ENCODE peak calls at places on chromosomes 5 and 9, in nine cellular contexts. R is HEK293T; N is HTR-8/SVneo; V is stimulated activated naive CD8-positive, alpha-beta T cell treated with anti-CD3 and anti-CD28 coated beads, Interleukin-15, Interleukin-2, amounts not matched to agents 100 U/mL and 50 U/mL, for 24 hours; Q is kidney epithelial cell; M is posterior vena cava; H is tibial nerve; E is left kidney; C is AG10803. O is an unnamed sample.

GRCh38 chr5:157552650-157553049 is 22.9 kb downstream of the ADAM19 start:
- DNase-seq in R (no peak), N (no peak), V (no peak), Q (no peak), M (no peak), H (no peak), E (no peak), C (no peak), O (no peak)

GRCh38 chr9:135956798-135957166 is 4.4 kb downstream of the UBAC1 start:
- DNase-seq in R (no peak), N (no peak), V (no peak), Q (no peak), M (no peak), H (no peak), E (no peak), C (no peak), O (no peak)

GRCh38 chr9:98214811-98215210 is 22.4 kb upstream of the CORO2A start:
- DNase-seq in R (no peak), N (no peak), V (no peak), Q (no peak), M (no peak), H (no peak), E (no peak), C (no peak), O (no peak)

GRCh38 chr9:33082135-33082534 is 5.7 kb upstream of the SMU1 start:
- DNase-seq in R (no peak), N (no peak), V (no peak), Q (no peak), M (no peak), H (no peak), E (no peak), C (no peak), O (no peak)

GRCh38 chr5:91848453-91848852 is 465.3 kb upstream of the ARRDC3 start:
- DNase-seq in R (peak), N (peak), V (no peak), Q (peak), M (no peak), H (no peak), E (no peak), C (peak), O (no peak)

GRCh38 chr5:155459889-155460500 is 446.4 kb downstream of the KIF4B start:
- DNase-seq in R (no peak), N (no peak), V (no peak), Q (no peak), M (no peak), H (no peak), E (no peak), C (no peak), O (no peak)

GRCh38 chr5:160353379-160353778 is 17.0 kb downstream of the C1QTNF2 start:
- DNase-seq in R (no peak), N (no peak), V (no peak), Q (no peak), M (peak), H (no peak), E (no peak), C (peak), O (no peak)

GRCh38 chr5:61768692-61769281 is 436.7 kb downstream of the ZSWIM6 start:
- DNase-seq in R (peak), N (peak), V (peak), Q (no peak), M (no peak), H (no peak), E (peak), C (no peak), O (no peak)

GRCh38 chr9:109497193-109498165 is 628 bp downstream of the PTPN3 start:
- DNase-seq in R (peak), N (peak), V (no peak), Q (no peak), M (no peak), H (no peak), E (peak), C (no peak), O (no peak)

GRCh38 chr5:142544946-142545652 is 140.8 kb downstream of the FGF1 start:
- DNase-seq in R (no peak), N (no peak), V (no peak), Q (no peak), M (no peak), H (no peak), E (no peak), C (peak), O (no peak)

GRCh38 chr5:67244345-67244793 is 47.8 kb upstream of the CD180 start:
- DNase-seq in R (no peak), N (no peak), V (no peak), Q (no peak), M (no peak), H (no peak), E (peak), C (no peak), O (no peak)

GRCh38 chr5:3375586-3376311 is 219.9 kb upstream of the IRX1 start:
- DNase-seq in R (no peak), N (no peak), V (no peak), Q (no peak), M (no peak), H (no peak), E (no peak), C (no peak), O (no peak)

GRCh38 chr9:76298497-76299144 is 95.6 kb downstream of the RFK start:
- DNase-seq in R (no peak), N (no peak), V (no peak), Q (no peak), M (no peak), H (no peak), E (peak), C (peak), O (no peak)

GRCh38 chr9:18489861-18490260 is 15.9 kb downstream of the ADAMTSL1 start:
- DNase-seq in R (no peak), N (no peak), V (no peak), Q (no peak), M (no peak), H (no peak), E (no peak), C (peak), O (no peak)

GRCh38 chr5:84298628-84299027 is 86.1 kb downstream of the EDIL3 start:
- DNase-seq in R (no peak), N (no peak), V (no peak), Q (no peak), M (no peak), H (no peak), E (no peak), C (no peak), O (no peak)

GRCh38 chr9:27393054-27393846 is 96.3 kb upstream of the EQTN start:
- DNase-seq in R (no peak), N (no peak), V (no peak), Q (no peak), M (no peak), H (no peak), E (no peak), C (peak), O (no peak)

GRCh38 chr9:89284076-89284475 is 26.9 kb upstream of the CKS2 start:
- DNase-seq in R (no peak), N (no peak), V (no peak), Q (no peak), M (no peak), H (no peak), E (no peak), C (no peak), O (no peak)

GRCh38 chr5:60842859-60843692 is 993 bp downstream of the ELOVL7 start:
- DNase-seq in R (peak), N (peak), V (peak), Q (no peak), M (no peak), H (no peak), E (peak), C (no peak), O (peak)

GRCh38 chr9:129398901-129399300 is 220.8 kb upstream of the IER5L start:
- DNase-seq in R (no peak), N (no peak), V (no peak), Q (no peak), M (peak), H (no peak), E (no peak), C (no peak), O (no peak)

GRCh38 chr5:92309336-92309991 is 926.3 kb upstream of the ARRDC3 start:
- DNase-seq in R (peak), N (peak), V (no peak), Q (no peak), M (no peak), H (no peak), E (peak), C (peak), O (no peak)

GRCh38 chr5:72951850-72952468 is 3.9 kb upstream of the FCHO2 start:
- DNase-seq in R (no peak), N (peak), V (no peak), Q (no peak), M (peak), H (no peak), E (no peak), C (peak), O (no peak)

GRCh38 chr9:96420468-96421219 is 2.5 kb upstream of the ZNF367 start:
- DNase-seq in R (no peak), N (peak), V (no peak), Q (peak), M (no peak), H (peak), E (peak), C (peak), O (no peak)

GRCh38 chr9:123742009-123742767 is 187.7 kb downstream of the DENND1A start:
- DNase-seq in R (no peak), N (no peak), V (no peak), Q (no peak), M (no peak), H (peak), E (peak), C (peak), O (no peak)

GRCh38 chr5:171445910-171446516 is 26.6 kb downstream of the FGF18 start:
- DNase-seq in R (no peak), N (no peak), V (no peak), Q (no peak), M (peak), H (peak), E (no peak), C (peak), O (no peak)

GRCh38 chr5:167949435-167949834 is 342.0 kb upstream of the WWC1 start:
- DNase-seq in R (no peak), N (no peak), V (no peak), Q (no peak), M (no peak), H (no peak), E (no peak), C (no peak), O (no peak)

GRCh38 chr5:138455191-138455930 is 9.9 kb upstream of the EGR1 start:
- DNase-seq in R (no peak), N (no peak), V (no peak), Q (no peak), M (peak), H (no peak), E (no peak), C (no peak), O (no peak)

GRCh38 chr5:175471628-175472027 is 6.7 kb upstream of the SFXN1 start:
- DNase-seq in R (no peak), N (no peak), V (peak), Q (no peak), M (no peak), H (no peak), E (no peak), C (no peak), O (no peak)

GRCh38 chr5:158785397-158785796 is 314.3 kb downstream of the EBF1 start:
- DNase-seq in R (no peak), N (no peak), V (no peak), Q (no peak), M (no peak), H (no peak), E (no peak), C (peak), O (no peak)

O was measured in B cell.